ENCODE peak calls at places on chromosome 18, in eight cellular contexts. M is tibial artery; R is Karpas-422; U is left ventricle myocardium inferior; Z is A549; B is effector memory CD4-positive, alpha-beta T cell; F is keratinocyte; G is BE2C. D is an unnamed sample. For H3K4me1, the result is how much of the 10 kb centered on the place peaks cover.

GRCh38 chr18:12283256-12283655 is 24.8 kb upstream of the TUBB6 start:
- DNase-seq in M (no peak), U (no peak), Z (no peak), B (no peak), R (no peak), G (no peak), F (peak), D (no peak)

GRCh38 chr18:53603281-53603680 is 621.2 kb downstream of the MBD2 start:
- DNase-seq in R (no peak), M (no peak), Z (no peak), B (no peak), G (no peak), F (no peak), U (no peak), D (no peak)

GRCh38 chr18:72675394-72675793 is 131.3 kb upstream of the CBLN2 start:
- DNase-seq in F (no peak), R (no peak), B (no peak), G (no peak), Z (no peak), M (no peak), U (no peak), D (no peak)

GRCh38 chr18:35519148-35519899 is 21.6 kb upstream of the INO80C start:
- DNase-seq in U (no peak), B (no peak), F (no peak), R (no peak), M (no peak), Z (no peak), G (no peak), D (no peak)

GRCh38 chr18:7735606-7736175 is 168.6 kb downstream of the PTPRM start:
- DNase-seq in B (no peak), M (no peak), Z (no peak), G (no peak), F (no peak), U (no peak), R (no peak), D (no peak)

GRCh38 chr18:21243041-21243431 is 1.0 kb downstream of the GREB1L start:
- DNase-seq in B (no peak), Z (peak), F (no peak), R (no peak), U (no peak), G (peak), M (no peak), D (no peak)

GRCh38 chr18:68244786-68245185 is 470.1 kb downstream of the TMX3 start:
- DNase-seq in Z (no peak), R (no peak), F (no peak), B (no peak), U (no peak), M (no peak), G (no peak), D (no peak)

GRCh38 chr18:2036136-2036535 is 535.2 kb downstream of the METTL4 start:
- DNase-seq in R (no peak), M (no peak), Z (no peak), U (no peak), G (no peak), B (no peak), F (no peak), D (no peak)

GRCh38 chr18:57833441-57834101 is 30.5 kb upstream of the ATP8B1 start:
- DNase-seq in U (no peak), Z (no peak), F (no peak), G (no peak), R (no peak), M (no peak), B (no peak), D (peak)

GRCh38 chr18:58158008-58158407 is 114.0 kb downstream of the NEDD4L start:
- DNase-seq in R (no peak), B (no peak), G (no peak), M (no peak), Z (no peak), F (no peak), U (no peak), D (no peak)

DNA sequence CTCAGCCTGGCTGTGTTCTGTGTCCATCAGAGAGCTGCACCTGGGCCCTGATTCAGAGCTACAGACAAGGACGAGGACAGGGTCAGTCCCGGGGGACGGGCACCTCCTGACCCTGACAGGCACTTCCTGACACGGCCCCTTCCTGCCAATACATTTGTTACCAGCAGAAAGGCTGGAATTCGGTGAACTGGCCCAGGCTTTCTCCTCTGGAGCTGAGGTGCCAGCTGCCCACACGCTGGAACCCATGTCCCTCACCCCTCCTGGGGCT is 12.3 kb upstream of the ZNF519 start:
- DNase-seq in R (no peak), F (no peak), G (no peak), B (no peak), M (no peak), Z (no peak), U (no peak), D (no peak)
- H3K4me1 ChIP-seq in R (under half), F (under half), G (under half), B (under half), M (under half), Z (under half), U (under half), D (under half)

GRCh38 chr18:66749030-66749429 is 145.1 kb upstream of the CDH19 start:
- DNase-seq in B (no peak), G (no peak), Z (no peak), U (no peak), R (no peak), M (no peak), F (no peak), D (no peak)
- H3K4me1 ChIP-seq in B (under half), G (under half), Z (under half), U (under half), R (under half), M (under half), F (under half), D (under half)

DNA sequence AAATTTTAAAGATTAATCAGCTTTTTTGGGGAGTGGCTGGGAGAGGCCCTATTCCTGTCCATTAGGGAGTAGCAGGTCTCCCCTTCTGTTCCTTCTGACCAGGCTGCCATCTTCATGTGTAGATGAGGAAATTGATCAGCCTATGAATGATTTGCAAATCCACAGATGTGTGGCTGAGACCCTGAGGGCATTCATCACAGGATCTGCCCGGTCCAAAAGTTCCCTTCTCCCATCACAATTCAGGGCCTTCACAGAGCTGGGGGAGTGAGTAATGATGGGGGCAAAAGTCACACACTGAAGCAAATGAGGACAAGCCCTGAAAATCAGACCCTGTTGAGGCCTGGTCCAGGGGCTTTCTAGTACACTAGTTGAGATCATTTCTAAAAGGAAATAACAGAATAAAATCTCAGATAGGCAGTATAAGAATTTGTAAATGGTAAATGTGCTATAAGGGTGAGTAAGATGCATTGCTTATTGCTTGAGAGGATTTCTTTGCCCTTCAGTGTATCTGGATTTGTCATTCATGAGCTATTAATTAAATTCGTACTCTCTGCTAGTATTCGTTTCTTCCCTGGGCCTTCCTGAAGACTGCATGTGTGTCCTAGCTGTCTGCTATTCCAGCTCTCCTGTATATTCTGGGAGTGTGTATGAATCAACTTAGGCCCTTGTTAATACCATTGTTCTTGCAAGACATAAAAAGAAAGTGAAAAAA is 53.2 kb downstream of the SETBP1 start:
- DNase-seq in M (no peak), F (no peak), U (no peak), G (no peak), R (no peak), Z (no peak), B (no peak), D (no peak)
- H3K4me1 ChIP-seq in M (half or more), F (under half), U (under half), G (under half), R (under half), Z (under half), B (under half), D (under half)

DNA sequence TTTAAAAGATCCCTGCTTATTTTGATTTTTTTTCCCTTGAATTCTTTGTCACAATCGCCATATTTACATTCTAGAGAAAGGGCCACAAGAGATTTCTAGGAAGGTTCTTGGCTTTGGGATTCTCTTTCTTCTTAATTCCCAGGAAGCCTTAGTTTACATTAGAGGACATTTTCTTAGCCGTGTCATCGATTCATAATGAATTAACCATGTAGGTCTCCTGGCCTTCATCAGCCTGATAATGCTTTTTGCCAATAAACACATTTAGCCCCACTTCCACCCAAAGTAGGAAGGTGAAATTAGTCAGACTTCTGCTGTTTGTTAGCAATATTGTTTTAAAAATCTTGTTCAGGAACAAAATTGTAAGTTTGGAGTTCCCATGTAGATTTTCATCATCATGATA is 71.3 kb upstream of the LPIN2 start:
- DNase-seq in U (no peak), Z (no peak), G (no peak), M (no peak), F (no peak), R (no peak), B (no peak), D (no peak)
- H3K4me1 ChIP-seq in U (under half), Z (under half), G (under half), M (under half), F (under half), R (under half), B (under half), D (under half)

GRCh38 chr18:572499-573289 is 7.5 kb upstream of the CETN1 start:
- DNase-seq in R (no peak), B (no peak), Z (no peak), U (no peak), G (no peak), F (no peak), M (no peak), D (no peak)
- H3K4me1 ChIP-seq in R (under half), B (under half), Z (under half), U (under half), G (under half), F (under half), M (under half), D (under half)

GRCh38 chr18:79405781-79406575 is 10.2 kb downstream of the NFATC1 start:
- DNase-seq in G (no peak), Z (no peak), M (no peak), B (peak), U (peak), R (peak), F (no peak), D (no peak)
- H3K4me1 ChIP-seq in G (under half), Z (under half), M (under half), B (half or more), U (under half), R (half or more), F (under half), D (under half)

GRCh38 chr18:23963443-23964185 is 50.9 kb upstream of the TTC39C start:
- DNase-seq in U (no peak), F (no peak), R (no peak), G (no peak), B (no peak), Z (no peak), M (no peak), D (no peak)

GRCh38 chr18:23953984-23954383 is 60.6 kb upstream of the TTC39C start:
- DNase-seq in Z (no peak), U (no peak), B (no peak), M (no peak), R (no peak), F (no peak), G (no peak), D (no peak)

GRCh38 chr18:23956483-23956882 is 58.1 kb upstream of the TTC39C start:
- DNase-seq in B (no peak), M (no peak), R (no peak), Z (no peak), F (no peak), U (no peak), G (no peak), D (no peak)

DNA sequence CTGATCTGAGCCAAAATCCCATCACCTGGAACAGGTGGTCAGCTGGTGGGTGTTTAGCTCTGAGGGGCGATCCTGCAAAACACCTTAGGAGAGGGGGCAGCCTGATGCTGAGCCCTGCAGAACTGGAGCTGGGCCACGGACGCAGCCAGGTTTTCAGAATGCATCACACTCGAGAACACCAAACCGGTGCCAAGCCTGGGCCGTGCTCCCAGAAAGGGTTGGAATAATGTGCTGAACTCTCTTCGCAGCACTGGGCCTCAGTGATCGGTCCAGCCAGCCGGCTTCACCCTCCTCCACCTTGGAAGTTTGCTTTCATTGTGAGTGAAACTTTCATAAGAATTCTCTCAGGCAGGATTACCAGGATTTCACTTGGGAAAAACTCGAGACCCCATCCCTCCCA is 56.5 kb upstream of the TTC39C start:
- DNase-seq in U (peak), B (no peak), Z (no peak), M (peak), R (no peak), F (no peak), G (no peak), D (no peak)
- H3K4me1 ChIP-seq in U (under half), B (under half), Z (under half), M (under half), R (under half), F (under half), G (under half), D (under half)